ENCODE peak calls at places on chromosomes 13 and 19, in eight cellular contexts. N is upper lobe of left lung, R is suprapubic skin, Z is AG10803, D is fibroblast of lung, U is adrenal gland, F is omental fat pad, L is heart left ventricle. P is an unnamed sample.

GRCh38 chr13:78680611-78681010 is 21.7 kb upstream of the OBI1 start:
- DNase-seq in N (no peak), R (no peak), Z (no peak), D (no peak), U (no peak), F (no peak), L (no peak), P (no peak)

GRCh38 chr19:41994521-41994971 is 516 bp upstream of the ATP1A3 start:
- DNase-seq in N (no peak), R (no peak), Z (no peak), D (no peak), U (no peak), F (no peak), L (no peak), P (no peak)

GRCh38 chr13:93265800-93266199 is 39.2 kb downstream of the GPC6 start:
- DNase-seq in N (no peak), R (no peak), Z (no peak), D (no peak), U (no peak), F (no peak), L (no peak), P (no peak)

GRCh38 chr13:113559901-113560644 is 24.5 kb upstream of the TFDP1 start:
- DNase-seq in N (no peak), R (peak), Z (no peak), D (no peak), U (no peak), F (no peak), L (no peak), P (no peak)

GRCh38 chr19:13102666-13103584 is at the start of gene LYL1:
- DNase-seq in N (peak), R (no peak), Z (no peak), D (peak), U (peak), F (no peak), L (peak), P (peak)

GRCh38 chr13:75759531-75759930 is 123.4 kb downstream of the LMO7 start:
- DNase-seq in N (no peak), R (no peak), Z (no peak), D (no peak), U (no peak), F (no peak), L (no peak), P (no peak)

GRCh38 chr19:48044561-48044960 is 682 bp upstream of the CABP5 start:
- DNase-seq in N (no peak), R (no peak), Z (no peak), D (no peak), U (no peak), F (no peak), L (no peak), P (no peak)

GRCh38 chr19:3844596-3844995 is 24.2 kb downstream of the ZFR2 start:
- DNase-seq in N (no peak), R (no peak), Z (no peak), D (peak), U (no peak), F (no peak), L (no peak), P (no peak)

GRCh38 chr19:42528354-42529247 is at the start of gene CEACAM1:
- DNase-seq in N (peak), R (no peak), Z (no peak), D (no peak), U (no peak), F (no peak), L (peak), P (peak)

GRCh38 chr13:49443327-49443688 is 556 bp downstream of the CAB39L start:
- DNase-seq in N (no peak), R (no peak), Z (peak), D (peak), U (no peak), F (no peak), L (no peak), P (peak)

GRCh38 chr19:30593358-30593757 is 221.2 kb downstream of the ZNF536 start:
- DNase-seq in N (no peak), R (peak), Z (peak), D (no peak), U (no peak), F (no peak), L (no peak), P (no peak)

GRCh38 chr19:50195224-50195623 is 8.2 kb upstream of the MYH14 start:
- DNase-seq in N (no peak), R (no peak), Z (no peak), D (no peak), U (no peak), F (no peak), L (no peak), P (no peak)

GRCh38 chr19:40605201-40605971 is 4.2 kb downstream of the LTBP4 start:
- DNase-seq in N (peak), R (no peak), Z (peak), D (peak), U (peak), F (no peak), L (peak), P (peak)

GRCh38 chr19:33063356-33064116 is 1.2 kb downstream of the RHPN2 start:
- DNase-seq in N (no peak), R (no peak), Z (peak), D (peak), U (no peak), F (no peak), L (no peak), P (peak)

GRCh38 chr13:27569405-27569804 is 50.9 kb downstream of the LNX2 start:
- DNase-seq in N (no peak), R (no peak), Z (no peak), D (no peak), U (no peak), F (no peak), L (no peak), P (no peak)
- TF ChIP-seq CTCF in N (no peak), R (no peak), Z (no peak), D (no peak), U (no peak), F (no peak), L (no peak), P (no peak)

GRCh38 chr19:1365964-1366695 is 17.6 kb upstream of the NDUFS7 start:
- DNase-seq in N (no peak), R (no peak), Z (no peak), D (no peak), U (no peak), F (no peak), L (no peak), P (no peak)

GRCh38 chr19:1363599-1363998 is 20.1 kb upstream of the NDUFS7 start:
- DNase-seq in N (no peak), R (no peak), Z (no peak), D (no peak), U (no peak), F (no peak), L (no peak), P (no peak)

GRCh38 chr19:1365306-1365963 is 18.3 kb upstream of the NDUFS7 start:
- DNase-seq in N (no peak), R (no peak), Z (no peak), D (peak), U (no peak), F (no peak), L (no peak), P (no peak)

GRCh38 chr19:1362385-1363257 is 21.1 kb upstream of the NDUFS7 start:
- DNase-seq in N (no peak), R (no peak), Z (no peak), D (no peak), U (no peak), F (no peak), L (no peak), P (no peak)

DNA sequence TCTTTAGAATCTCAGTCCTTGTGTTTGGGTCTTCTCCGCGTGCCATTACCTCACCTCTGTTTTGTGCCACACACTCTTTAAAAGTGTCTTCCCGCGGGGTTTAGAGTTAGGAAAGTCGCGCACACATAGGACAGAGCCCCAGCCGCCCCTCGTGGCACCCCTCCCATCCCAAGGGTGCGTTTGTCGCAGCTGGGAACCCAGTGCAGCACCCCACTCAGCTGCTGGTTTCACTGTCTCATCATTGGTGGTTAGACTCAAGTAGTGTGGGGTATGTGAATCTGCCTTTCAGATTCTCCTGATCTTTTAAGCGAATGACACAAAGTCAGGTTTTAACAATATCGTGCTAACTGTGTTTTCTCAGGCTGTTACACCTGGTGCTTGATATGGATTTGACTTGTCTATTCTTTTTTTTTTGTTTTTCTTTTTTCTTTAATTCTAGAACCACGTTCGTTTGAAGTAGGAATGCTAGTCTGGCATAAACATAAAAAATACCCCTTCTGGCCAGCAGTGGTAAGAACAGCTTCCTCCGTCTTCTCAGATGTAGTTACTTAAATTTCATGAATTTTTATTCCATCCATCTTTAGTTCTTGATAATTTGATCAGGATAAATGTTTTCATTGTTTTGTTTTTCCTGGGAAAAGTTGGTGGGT is 19.5 kb upstream of the NDUFS7 start:
- DNase-seq in N (no peak), R (no peak), Z (no peak), D (no peak), U (no peak), F (no peak), L (no peak), P (no peak)
- TF ChIP-seq CTCF in N (peak), R (no peak), Z (peak), D (peak), U (no peak), F (no peak), L (peak), P (peak)

DNA sequence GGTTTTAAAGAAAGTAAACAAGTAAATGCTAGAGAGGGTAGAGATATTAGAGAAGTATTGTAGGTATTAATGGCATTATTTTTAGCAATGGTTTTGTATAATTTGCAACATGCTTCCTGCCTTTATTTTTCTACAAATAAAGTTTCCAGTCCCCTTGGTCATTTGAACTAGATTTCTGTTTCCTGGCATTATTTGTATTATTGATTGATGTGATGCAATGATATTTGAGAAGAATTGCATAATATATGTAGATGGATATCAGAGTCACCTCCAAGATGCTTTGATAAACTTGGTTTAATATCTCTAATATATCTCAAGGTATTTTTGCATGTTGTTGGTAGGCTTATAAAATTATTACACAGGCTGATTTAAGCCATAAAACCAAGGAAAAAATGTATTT is 1054.6 kb downstream of the SLITRK1 start:
- DNase-seq in N (no peak), R (no peak), Z (no peak), D (no peak), U (no peak), F (no peak), L (no peak), P (no peak)
- TF ChIP-seq CTCF in N (no peak), R (no peak), Z (no peak), D (no peak), U (no peak), F (no peak), L (no peak), P (no peak)

GRCh38 chr19:14146789-14147216 is 10.4 kb upstream of the ASF1B start:
- DNase-seq in N (no peak), R (no peak), Z (peak), D (peak), U (no peak), F (no peak), L (no peak), P (peak)

GRCh38 chr19:14149509-14149994 is 13.2 kb upstream of the ASF1B start:
- DNase-seq in N (peak), R (no peak), Z (peak), D (peak), U (no peak), F (no peak), L (peak), P (peak)

GRCh38 chr19:14150041-14150769 is 13.8 kb upstream of the ASF1B start:
- DNase-seq in N (no peak), R (no peak), Z (no peak), D (no peak), U (no peak), F (no peak), L (no peak), P (no peak)

GRCh38 chr19:14149011-14149410 is 12.6 kb upstream of the ASF1B start:
- DNase-seq in N (no peak), R (no peak), Z (no peak), D (no peak), U (no peak), F (no peak), L (no peak), P (no peak)

DNA sequence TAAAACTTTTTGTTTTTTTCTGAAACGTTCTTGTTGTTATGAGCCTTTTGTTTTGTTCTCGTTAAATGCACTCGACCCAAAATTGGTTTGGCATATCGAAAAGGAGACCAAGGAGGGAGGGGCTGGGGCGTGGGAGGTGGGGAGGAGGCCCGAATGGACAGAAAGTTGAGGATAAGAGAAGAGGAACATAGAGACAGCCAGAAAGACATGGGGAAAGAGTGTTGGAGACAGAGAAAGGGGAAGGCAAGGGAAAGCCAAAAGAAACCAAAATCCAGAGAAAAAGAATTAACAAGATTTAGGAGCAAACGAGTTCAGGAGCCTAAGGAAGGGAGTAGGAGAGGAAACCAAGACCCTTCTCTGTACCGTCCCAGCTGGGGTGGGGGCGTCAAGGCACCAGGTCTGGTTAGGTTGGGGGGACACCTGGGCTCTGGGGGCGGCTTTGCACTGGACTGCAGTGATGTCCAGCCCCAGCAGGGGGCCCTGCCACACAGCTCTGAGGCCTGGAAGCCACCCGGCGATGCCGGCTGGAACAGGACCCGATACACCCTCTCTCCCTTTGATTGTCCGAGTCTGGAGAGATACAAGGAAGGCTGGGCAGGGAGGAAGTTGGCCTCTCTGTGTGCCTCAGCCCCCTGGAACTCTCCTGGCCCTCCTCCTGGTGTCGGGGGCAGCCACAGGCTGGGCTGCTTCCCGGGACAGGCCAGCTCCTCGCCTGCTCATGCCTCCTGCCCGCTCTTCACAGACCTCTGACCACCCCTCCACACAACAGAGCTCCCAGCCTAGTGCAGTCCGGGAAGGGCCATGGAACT is 11.6 kb upstream of the ASF1B start:
- DNase-seq in N (peak), R (no peak), Z (peak), D (peak), U (peak), F (peak), L (peak), P (peak)
- TF ChIP-seq CTCF in N (peak), R (peak), Z (peak), D (peak), U (peak), F (no peak), L (peak), P (peak)